ENCODE peak calls at places on chromosomes 11 and 22, in four cellular contexts. T is SK-N-SH, L is A549, V is HepG2. C is an unnamed sample.

GRCh38 chr11:119416606-119417580 is 6.1 kb downstream of the THY1 start:
- DNase-seq in T (no peak), L (no peak), V (no peak), C (no peak)

GRCh38 chr11:40602866-40603578 is 856.4 kb downstream of the LRRC4C start:
- DNase-seq in T (no peak), L (no peak), V (no peak), C (no peak)

GRCh38 chr11:69314555-69314954 is 20.6 kb downstream of the MYEOV start:
- DNase-seq in T (no peak), L (no peak), V (no peak), C (no peak)

GRCh38 chr11:131748146-131749050 is 378.0 kb downstream of the NTM start:
- DNase-seq in T (peak; percentile 67), L (peak; percentile 33), V (peak; percentile 26), C (peak; percentile 42)

GRCh38 chr11:47178737-47179654 is 2.3 kb upstream of the ARFGAP2 start:
- DNase-seq in T (no peak), L (no peak), V (no peak), C (no peak)

GRCh38 chr11:42098075-42098474 is 638.6 kb upstream of the LRRC4C start:
- DNase-seq in T (no peak), L (no peak), V (no peak), C (no peak)

GRCh38 chr22:27775698-27776409 is 25.7 kb downstream of the MN1 start:
- DNase-seq in T (peak; percentile 44), L (no peak), V (no peak), C (no peak)

GRCh38 chr22:32660292-32660691 is 141.2 kb upstream of the TIMP3 start:
- DNase-seq in T (peak; percentile 81), L (peak; percentile 49), V (peak; percentile 78), C (peak; percentile 69)

GRCh38 chr11:131662310-131662709 is 291.9 kb downstream of the NTM start:
- DNase-seq in T (no peak), L (no peak), V (no peak), C (no peak)

GRCh38 chr11:70364745-70365535 is 33.4 kb upstream of the CTTN start:
- DNase-seq in T (no peak), L (no peak), V (no peak), C (no peak)

GRCh38 chr11:55697817-55698216 is 35.8 kb downstream of the OR4C6 start:
- DNase-seq in T (no peak), L (no peak), V (no peak), C (no peak)

GRCh38 chr11:68372114-68372513 is 59.7 kb downstream of the LRP5 start:
- DNase-seq in T (no peak), L (no peak), V (no peak), C (no peak)

GRCh38 chr22:35477911-35478582 is 62.6 kb upstream of the RASD2 start:
- DNase-seq in T (peak; percentile 56), L (peak; percentile 70), V (no peak), C (peak; percentile 72)

GRCh38 chr11:403021-403760 is 9.2 kb downstream of the PKP3 start:
- DNase-seq in T (no peak), L (no peak), V (no peak), C (no peak)

GRCh38 chr22:47257566-47257965 is 495.1 kb downstream of the TBC1D22A start:
- DNase-seq in T (no peak), L (no peak), V (no peak), C (no peak)

GRCh38 chr11:124535552-124536232 is 7.8 kb downstream of the OR8B12 start:
- DNase-seq in T (no peak), L (peak; percentile 11), V (no peak), C (no peak)

GRCh38 chr11:16326679-16327297 is 29.6 kb downstream of the SOX6 start:
- DNase-seq in T (no peak), L (no peak), V (no peak), C (no peak)

GRCh38 chr11:27717377-27717776 is 17.1 kb upstream of the BDNF start:
- DNase-seq in T (peak; percentile 45), L (peak; percentile 56), V (no peak), C (no peak)

GRCh38 chr11:39571081-39571480 is 1888.4 kb downstream of the LRRC4C start:
- DNase-seq in T (no peak), L (no peak), V (no peak), C (no peak)

GRCh38 chr22:28254396-28254795 is 335.3 kb upstream of the PITPNB start:
- DNase-seq in T (no peak), L (no peak), V (no peak), C (no peak)

GRCh38 chr22:46339956-46340355 is 4.4 kb downstream of the TRMU start:
- DNase-seq in T (no peak), L (no peak), V (no peak), C (no peak)

GRCh38 chr11:47943721-47944554 is 36.4 kb upstream of the PTPRJ start:
- DNase-seq in T (no peak), L (peak; percentile 88), V (no peak), C (no peak)

GRCh38 chr11:106986261-106986660 is 32.0 kb downstream of the GUCY1A2 start:
- DNase-seq in T (no peak), L (no peak), V (no peak), C (no peak)

GRCh38 chr11:95790933-95791247 is 592 bp downstream of the CEP57 start:
- DNase-seq in T (peak; percentile 18), L (peak; percentile 56), V (peak; percentile 82), C (peak; percentile 72)

GRCh38 chr11:118057424-118058145 is 19.3 kb upstream of the TMPRSS4 start:
- DNase-seq in T (no peak), L (no peak), V (no peak), C (peak; percentile 5)

GRCh38 chr22:23101524-23101923 is 31.2 kb downstream of the GNAZ start:
- DNase-seq in T (no peak), L (no peak), V (no peak), C (no peak)

GRCh38 chr11:63838682-63839507 is at the start of gene MARK2:
- DNase-seq in T (peak; percentile 98), L (peak; percentile 98), V (peak; percentile 95), C (peak; percentile 99)

GRCh38 chr11:83037877-83038276 is 33.8 kb downstream of the RAB30 start:
- DNase-seq in T (no peak), L (no peak), V (no peak), C (no peak)

GRCh38 chr11:64225608-64226506 is at the start of the genes NUDT22 and TRPT1:
- DNase-seq in T (peak; percentile 97), L (peak; percentile 80), V (peak; percentile 77), C (peak; percentile 96)

GRCh38 chr11:71304491-71304890 is 52.1 kb upstream of the SHANK2 start:
- DNase-seq in T (no peak), L (no peak), V (no peak), C (no peak)

GRCh38 chr22:33639588-33640254 is 280.6 kb downstream of the LARGE1 start:
- DNase-seq in T (no peak), L (no peak), V (no peak), C (no peak)

GRCh38 chr11:65422633-65423515 is at the start of gene NEAT1:
- DNase-seq in T (peak; percentile 85), L (peak; percentile 95), V (peak; percentile 87), C (peak; percentile 99)
- TF ChIP-seq EP300 in T (peak; percentile 35), L (no peak), V (peak; percentile 92), C (peak; percentile 71)

GRCh38 chr11:11972942-11973341 is 35.5 kb downstream of the DKK3 start:
- DNase-seq in T (no peak), L (no peak), V (no peak), C (no peak)

GRCh38 chr11:11970556-11970955 is 37.9 kb downstream of the DKK3 start:
- DNase-seq in T (no peak), L (no peak), V (no peak), C (no peak)

GRCh38 chr11:11973361-11973800 is 35.0 kb downstream of the DKK3 start:
- DNase-seq in T (no peak), L (no peak), V (no peak), C (peak; percentile 33)

GRCh38 chr11:11973866-11974265 is 34.6 kb downstream of the DKK3 start:
- DNase-seq in T (no peak), L (no peak), V (no peak), C (no peak)

GRCh38 chr11:11972148-11972547 is 36.3 kb downstream of the DKK3 start:
- DNase-seq in T (no peak), L (no peak), V (no peak), C (no peak)
- H3K4me1 ChIP-seq in T (peaks cover 88% of the 10 kb centered on the region), L (peaks cover 22% of the 10 kb centered on the region), V (peaks cover 6% of the 10 kb centered on the region), C (peaks cover 37% of the 10 kb centered on the region)

GRCh38 chr22:20867179-20868099 is 8.6 kb downstream of the SNAP29 start:
- DNase-seq in T (peak; percentile 77), L (no peak), V (peak; percentile 80), C (peak; percentile 51)

GRCh38 chr22:20865869-20866445 is 7.2 kb downstream of the SNAP29 start:
- DNase-seq in T (no peak), L (no peak), V (no peak), C (no peak)

GRCh38 chr22:20866716-20867115 is 7.9 kb downstream of the SNAP29 start:
- DNase-seq in T (no peak), L (no peak), V (no peak), C (no peak)

GRCh38 chr22:20869234-20869633 is 10.4 kb downstream of the SNAP29 start:
- DNase-seq in T (no peak), L (no peak), V (no peak), C (no peak)

DNA sequence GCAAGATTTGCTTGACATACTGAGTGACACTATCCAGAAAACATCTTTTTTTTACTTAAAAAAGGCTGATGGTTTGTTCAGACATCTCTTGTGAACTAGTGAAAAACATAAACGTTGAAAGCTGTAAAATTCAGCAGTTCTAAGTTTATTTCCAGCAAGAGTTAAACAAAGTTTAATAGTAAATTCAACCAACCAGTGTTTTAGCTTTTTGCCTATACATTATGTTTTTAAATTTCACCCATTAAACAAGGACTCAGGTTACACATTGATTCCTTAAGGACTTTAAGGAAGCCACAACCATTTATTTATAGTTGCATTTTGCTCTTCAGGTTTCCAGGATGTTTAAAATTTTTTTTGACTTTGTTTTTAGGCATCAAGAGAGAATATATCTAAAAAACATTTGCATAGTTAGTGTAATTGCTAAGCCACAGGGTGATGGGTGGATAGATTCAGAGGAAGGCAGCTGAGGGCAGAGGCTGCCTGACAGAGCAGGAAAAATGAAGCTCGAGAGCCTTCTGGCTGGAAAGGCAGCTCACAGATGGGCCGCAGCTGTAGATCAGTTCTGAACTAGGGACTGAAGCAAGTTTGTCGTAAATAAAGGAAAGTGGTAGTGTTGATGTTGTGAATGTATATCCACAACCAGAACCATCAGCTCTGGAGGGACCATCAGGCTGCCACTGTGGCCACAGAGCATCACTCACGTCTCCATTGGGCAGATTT is 9.6 kb downstream of the SNAP29 start:
- DNase-seq in T (no peak), L (no peak), V (no peak), C (no peak)
- H3K27ac ChIP-seq in T (no peak overlapping the region), L (no peak overlapping the region), V (no peak overlapping the region), C (peak overlapping the region; percentile 86)

GRCh38 chr22:50293441-50294318 is 13.8 kb downstream of the PLXNB2 start:
- DNase-seq in T (peak; percentile 60), L (peak; percentile 62), V (peak; percentile 87), C (peak; percentile 85)
- TF ChIP-seq EP300 in T (peak; percentile 57), L (no peak), V (peak; percentile 34), C (no peak)

GRCh38 chr11:102320166-102320565 is 2.9 kb downstream of the BIRC3 start:
- DNase-seq in T (no peak), L (no peak), V (no peak), C (no peak)
- H3K4me1 ChIP-seq in T (peaks cover 8% of the 10 kb centered on the region), L (peaks cover 79% of the 10 kb centered on the region), V (peaks cover 8% of the 10 kb centered on the region), C (peaks cover 20% of the 10 kb centered on the region)

GRCh38 chr22:31178859-31179258 is 18.9 kb downstream of the RNF185 start:
- DNase-seq in T (no peak), L (no peak), V (no peak), C (no peak)
- H3K27ac ChIP-seq in T (peak overlapping the region; percentile 75), L (no peak overlapping the region), V (no peak overlapping the region), C (peak overlapping the region; percentile 18)